ENCODE peak calls at places on chromosomes 16 and 17, in five cellular contexts. U is activated T-helper 1 cell treated with Interleukin-2 at 50 U/mL for 16 hours; W is Jurkat, Clone E6-1; S is endothelial cell; I is AG08396. A is an unnamed sample.
A peak's percentile ranks its signal among the peaks of the same experiment; 100 is the strongest.

GRCh38 chr17:75904749-75905521 is at the start of gene MRPL38:
- DNase-seq in U (peak; percentile 94), I (peak; percentile 99), W (peak; percentile 91), S (peak; percentile 98), A (peak; percentile 99)

GRCh38 chr16:22898874-22899348 is 84.9 kb downstream of the HS3ST2 start:
- DNase-seq in S (peak; percentile 83), I (peak; percentile 48), W (peak; percentile 60), U (peak; percentile 7), A (peak; percentile 87)

GRCh38 chr16:75379911-75380847 is 53.1 kb downstream of the CFDP1 start:
- DNase-seq in W (peak; percentile 82), I (no peak), U (peak; percentile 5), S (no peak), A (no peak)

GRCh38 chr17:7916799-7917198 is 710 bp upstream of the RNF227 start:
- DNase-seq in S (no peak), I (peak; percentile 50), W (no peak), U (no peak), A (no peak)

GRCh38 chr16:67884684-67885083 is at the start of gene NRN1L:
- DNase-seq in I (peak; percentile 98), S (peak; percentile 72), U (no peak), W (no peak), A (peak; percentile 99)

GRCh38 chr17:50268040-50268439 is 6.2 kb upstream of the TMEM92 start:
- DNase-seq in I (peak; percentile 8), W (no peak), S (no peak), U (no peak), A (no peak)

GRCh38 chr16:83138976-83139690 is 512.4 kb downstream of the CDH13 start:
- DNase-seq in U (no peak), W (no peak), S (no peak), I (no peak), A (no peak)

GRCh38 chr16:57102888-57103879 is 10.8 kb downstream of the CPNE2 start:
- DNase-seq in S (no peak), I (no peak), U (no peak), W (no peak), A (no peak)

GRCh38 chr17:74807925-74808324 is 31.8 kb upstream of the NAT9 start:
- DNase-seq in I (no peak), S (no peak), U (no peak), W (no peak), A (no peak)

GRCh38 chr16:86442703-86443102 is 67.6 kb upstream of the FOXF1 start:
- DNase-seq in S (no peak), W (no peak), I (no peak), U (no peak), A (no peak)

GRCh38 chr16:2776500-2777139 is 460 bp downstream of the ELOB start:
- DNase-seq in S (peak; percentile 28), U (peak; percentile 22), W (no peak), I (peak; percentile 57), A (peak; percentile 48)

GRCh38 chr17:16521070-16521727 is 29.2 kb upstream of the LRRC75A start:
- DNase-seq in U (peak; percentile 27), W (peak; percentile 69), S (peak; percentile 71), I (peak; percentile 84), A (peak; percentile 89)

GRCh38 chr17:17071531-17072360 is 29.5 kb downstream of the MPRIP start:
- DNase-seq in I (no peak), U (no peak), W (no peak), S (no peak), A (no peak)

GRCh38 chr17:32570081-32570396 is 83.2 kb downstream of the CDK5R1 start:
- DNase-seq in I (no peak), W (peak; percentile 54), S (no peak), U (no peak), A (no peak)

GRCh38 chr17:1414634-1415033 is 14.6 kb upstream of the YWHAE start:
- DNase-seq in S (no peak), W (no peak), I (no peak), U (no peak), A (no peak)

GRCh38 chr17:76539631-76540271 is at the start of gene PRCD:
- DNase-seq in W (no peak), U (no peak), I (no peak), S (no peak), A (no peak)

GRCh38 chr16:23403547-23403946 is 49.4 kb downstream of the COG7 start:
- DNase-seq in W (no peak), S (no peak), U (no peak), I (no peak), A (no peak)

GRCh38 chr16:68235105-68235881 is 634 bp downstream of the ESRP2 start:
- DNase-seq in S (no peak), I (no peak), W (no peak), U (no peak), A (peak; percentile 67)

GRCh38 chr17:47735536-47736011 is 2.5 kb downstream of the TBX21 start:
- DNase-seq in S (no peak), I (no peak), W (no peak), U (no peak), A (peak; percentile 2)

GRCh38 chr17:35119370-35120185 is at the start of gene RAD51D:
- DNase-seq in I (peak; percentile 92), W (peak; percentile 88), U (peak; percentile 70), S (peak; percentile 90), A (peak; percentile 94)

GRCh38 chr16:63467513-63467912 is 1431.3 kb upstream of the CDH8 start:
- DNase-seq in S (no peak), I (no peak), W (no peak), U (no peak), A (no peak)

GRCh38 chr16:85391175-85391707 is 221.9 kb upstream of the GSE1 start:
- DNase-seq in U (no peak), I (no peak), W (no peak), S (peak; percentile 1), A (no peak)

GRCh38 chr17:70906808-70907207 is 737.5 kb downstream of the KCNJ2 start:
- DNase-seq in S (no peak), U (no peak), I (no peak), W (no peak), A (peak; percentile 32)

A was measured in iPS-NIHi11.